ENCODE peak calls at places on chromosomes 12 and 14, in eight cellular contexts. G is cardiac muscle cell; O is fibroblast of lung; J is caudate nucleus; K is CD8-positive, alpha-beta T cell; N is tibial artery; B is CD8-positive, alpha-beta memory T cell; Z is CD4-positive, alpha-beta memory T cell. D is an unnamed sample.

GRCh38 chr12:52362118-52362726 is 5.1 kb downstream of the KRT85 start:
- DNase-seq in G (no peak), O (no peak), J (no peak), K (no peak), N (no peak), B (no peak), Z (no peak), D (no peak)

GRCh38 chr14:68937790-68938514 is 41.1 kb downstream of the ACTN1 start:
- DNase-seq in G (no peak), O (peak; percentile 56), J (peak; percentile 35), K (peak; percentile 42), N (peak; percentile 58), B (no peak), Z (no peak), D (no peak)

GRCh38 chr14:97270308-97270707 is 473.1 kb downstream of the VRK1 start:
- DNase-seq in G (no peak), O (peak; percentile 64), J (no peak), K (no peak), N (no peak), B (no peak), Z (no peak), D (no peak)

GRCh38 chr14:99513946-99514551 is 32.8 kb downstream of the CCNK start:
- DNase-seq in G (no peak), O (no peak), J (no peak), K (no peak), N (no peak), B (no peak), Z (no peak), D (no peak)

GRCh38 chr12:14247166-14247565 is 118.3 kb upstream of the ATF7IP start:
- DNase-seq in G (no peak), O (no peak), J (no peak), K (no peak), N (no peak), B (no peak), Z (no peak), D (no peak)

GRCh38 chr14:22939684-22940083 is 10.5 kb upstream of the PRMT5 start:
- DNase-seq in G (no peak), O (peak; percentile 61), J (no peak), K (no peak), N (no peak), B (no peak), Z (no peak), D (no peak)

GRCh38 chr12:18863769-18864500 is 126.0 kb downstream of the CAPZA3 start:
- DNase-seq in G (no peak), O (no peak), J (no peak), K (no peak), N (no peak), B (no peak), Z (no peak), D (no peak)

GRCh38 chr14:22458737-22459136 is 130.3 kb downstream of the DAD1 start:
- DNase-seq in G (no peak), O (no peak), J (no peak), K (no peak), N (no peak), B (no peak), Z (no peak), D (no peak)

GRCh38 chr12:64665506-64665905 is 55.2 kb downstream of the RASSF3 start:
- DNase-seq in G (peak; percentile 35), O (no peak), J (no peak), K (peak; percentile 69), N (no peak), B (peak; percentile 37), Z (peak; percentile 78), D (no peak)

GRCh38 chr14:52089208-52089607 is 20.3 kb upstream of the NID2 start:
- DNase-seq in G (no peak), O (no peak), J (no peak), K (no peak), N (no peak), B (no peak), Z (no peak), D (no peak)

GRCh38 chr14:103537175-103537990 is 8.4 kb downstream of the TRMT61A start:
- DNase-seq in G (no peak), O (no peak), J (no peak), K (no peak), N (no peak), B (no peak), Z (no peak), D (no peak)

GRCh38 chr12:98422809-98423208 is 92.6 kb upstream of the TMPO start:
- DNase-seq in G (no peak), O (no peak), J (no peak), K (no peak), N (no peak), B (no peak), Z (no peak), D (no peak)

GRCh38 chr12:112185093-112185923 is 59.9 kb downstream of the TRAFD1 start:
- DNase-seq in G (no peak), O (no peak), J (no peak), K (no peak), N (no peak), B (no peak), Z (no peak), D (no peak)

GRCh38 chr12:113466770-113467153 is 4.9 kb downstream of the LHX5 start:
- DNase-seq in G (no peak), O (no peak), J (no peak), K (no peak), N (no peak), B (no peak), Z (no peak), D (no peak)

GRCh38 chr12:113469224-113469652 is 2.4 kb downstream of the LHX5 start:
- DNase-seq in G (no peak), O (no peak), J (no peak), K (no peak), N (no peak), B (no peak), Z (no peak), D (no peak)

GRCh38 chr12:113467154-113467513 is 4.5 kb downstream of the LHX5 start:
- DNase-seq in G (no peak), O (no peak), J (no peak), K (no peak), N (no peak), B (no peak), Z (no peak), D (no peak)

GRCh38 chr12:113468365-113469223 is 3.1 kb downstream of the LHX5 start:
- DNase-seq in G (no peak), O (no peak), J (no peak), K (no peak), N (no peak), B (no peak), Z (no peak), D (no peak)

DNA sequence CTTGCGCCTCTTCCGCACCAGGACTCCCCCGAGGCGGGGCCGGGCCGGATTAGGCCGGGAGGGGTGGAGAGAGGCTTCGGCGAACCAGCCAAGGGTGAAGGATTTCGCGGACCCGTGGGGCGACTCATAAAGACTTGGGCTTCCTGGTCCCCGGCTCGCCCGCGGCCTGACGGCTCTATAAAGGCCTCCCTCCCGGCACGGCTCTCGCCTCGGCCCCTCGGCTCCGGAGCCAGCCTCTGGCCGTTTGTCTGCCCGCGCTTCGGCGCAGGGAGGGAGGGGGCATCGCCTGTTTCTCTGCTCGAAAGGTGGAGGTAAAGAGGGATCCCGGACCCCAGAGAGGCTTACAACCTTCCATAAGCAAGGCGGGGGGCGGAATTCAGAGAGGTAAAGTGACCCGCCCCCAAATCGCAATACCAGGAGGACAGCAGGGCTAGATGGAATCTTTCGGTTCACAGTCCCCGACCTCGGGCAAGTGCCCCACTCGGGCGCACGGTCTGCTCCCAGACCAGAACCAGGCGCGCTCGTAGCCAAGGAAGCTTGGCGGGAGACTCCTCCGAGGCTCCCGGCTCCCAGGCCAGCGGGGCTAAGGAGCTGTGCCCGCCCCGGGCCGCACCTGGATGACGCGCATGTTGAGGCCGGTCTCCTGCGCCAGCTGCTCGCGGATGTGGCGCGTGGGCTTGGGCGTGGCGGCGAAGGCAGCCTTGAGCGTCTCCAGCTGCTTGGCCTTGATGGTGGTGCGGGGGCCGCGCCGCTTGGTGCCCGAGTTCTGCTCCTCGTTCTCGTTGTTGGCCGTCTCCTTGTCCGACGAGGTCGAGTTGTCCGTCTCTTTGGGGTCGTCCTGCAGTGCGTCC is 3.9 kb downstream of the LHX5 start:
- DNase-seq in G (no peak), O (no peak), J (no peak), K (no peak), N (no peak), B (no peak), Z (no peak), D (no peak)
- H3K27ac ChIP-seq in G (no peak overlapping the region), O (no peak overlapping the region), J (no peak overlapping the region), K (no peak overlapping the region), N (no peak overlapping the region), B (no peak overlapping the region), Z (no peak overlapping the region), D (no peak overlapping the region)

GRCh38 chr12:22416831-22417230 is 82.3 kb upstream of the ST8SIA1 start:
- DNase-seq in G (no peak), O (peak; percentile 30), J (no peak), K (no peak), N (no peak), B (no peak), Z (no peak), D (no peak)

GRCh38 chr12:22413592-22413991 is 79.1 kb upstream of the ST8SIA1 start:
- DNase-seq in G (no peak), O (no peak), J (no peak), K (no peak), N (no peak), B (no peak), Z (no peak), D (no peak)

GRCh38 chr12:22415342-22416309 is 81.1 kb upstream of the ST8SIA1 start:
- DNase-seq in G (peak; percentile 50), O (peak; percentile 86), J (no peak), K (no peak), N (no peak), B (no peak), Z (no peak), D (no peak)

GRCh38 chr12:22412581-22412980 is 78.1 kb upstream of the ST8SIA1 start:
- DNase-seq in G (no peak), O (no peak), J (no peak), K (no peak), N (no peak), B (no peak), Z (no peak), D (no peak)

DNA sequence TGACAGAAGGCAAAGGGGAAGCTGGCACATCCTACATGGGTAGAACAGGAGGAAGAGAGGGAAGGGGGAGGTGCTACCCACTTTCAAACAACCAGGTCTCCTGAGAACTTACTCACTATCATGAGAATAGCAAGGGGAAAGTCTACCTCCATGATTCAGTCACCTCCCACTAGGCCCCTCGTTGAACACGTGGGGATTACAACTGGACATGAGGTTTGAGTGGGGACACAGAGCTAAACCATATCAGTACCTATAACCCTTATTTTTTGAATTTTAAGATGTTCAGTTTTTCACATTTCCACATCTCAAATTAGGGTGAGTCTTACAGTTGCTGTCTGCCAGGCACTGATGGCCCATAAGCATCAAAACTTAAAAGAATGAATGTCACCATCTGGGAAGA is 80.2 kb upstream of the ST8SIA1 start:
- DNase-seq in G (no peak), O (no peak), J (no peak), K (no peak), N (no peak), B (no peak), Z (no peak), D (no peak)
- H3K27ac ChIP-seq in G (no peak overlapping the region), O (no peak overlapping the region), J (no peak overlapping the region), K (no peak overlapping the region), N (no peak overlapping the region), B (no peak overlapping the region), Z (peak overlapping the region; percentile 31), D (no peak overlapping the region)

GRCh38 chr12:29374012-29374411 is 7.0 kb downstream of the ERGIC2 start:
- DNase-seq in G (no peak), O (no peak), J (no peak), K (no peak), N (no peak), B (no peak), Z (no peak), D (no peak)
- H3K27ac ChIP-seq in G (no peak overlapping the region), O (no peak overlapping the region), J (no peak overlapping the region), K (no peak overlapping the region), N (no peak overlapping the region), B (no peak overlapping the region), Z (no peak overlapping the region), D (no peak overlapping the region)

GRCh38 chr12:48118491-48118890 is 673 bp upstream of the PFKM start:
- DNase-seq in G (peak; percentile 11), O (no peak), J (no peak), K (no peak), N (no peak), B (no peak), Z (no peak), D (no peak)
- H3K27ac ChIP-seq in G (peak overlapping the region; percentile 94), O (no peak overlapping the region), J (no peak overlapping the region), K (no peak overlapping the region), N (peak overlapping the region; percentile 75), B (no peak overlapping the region), Z (no peak overlapping the region), D (no peak overlapping the region)